ENCODE peak calls at places on chromosomes 16 and 17, in four cellular contexts. H is lung; F is stimulated activated naive CD8-positive, alpha-beta T cell treated with anti-CD3 and anti-CD28 coated beads, Interleukin-15, Interleukin-2, amounts not matched to agents 100 U/mL and 50 U/mL, for 24 hours; B is activated T-cell treated with anti-CD3 and anti-CD28 coated beads, Interleukin-2, amount 50 U/mL, for 4 hours. S is an unnamed sample.

GRCh38 chr17:68089881-68090280 is 54.3 kb downstream of the KPNA2 start:
- ATAC-seq in F (no peak), B (peak), H (peak), S (no peak)

GRCh38 chr16:28835864-28836760 is 10.0 kb downstream of the TUFM start:
- ATAC-seq in F (no peak), B (no peak), H (no peak), S (no peak)

GRCh38 chr16:15457958-15458357 is 23.6 kb downstream of the BMERB1 start:
- ATAC-seq in B (no peak), H (no peak), F (no peak), S (no peak)

GRCh38 chr17:37220609-37220953 is 155.2 kb upstream of the C17orf78 start:
- ATAC-seq in F (no peak), B (no peak), H (no peak), S (no peak)

GRCh38 chr17:21296097-21297025 is 11.8 kb downstream of the MAP2K3 start:
- ATAC-seq in F (no peak), H (no peak), B (no peak), S (no peak)

GRCh38 chr16:10965440-10966039 is 21.2 kb downstream of the CLEC16A start:
- ATAC-seq in H (no peak), F (peak), B (peak), S (peak)

GRCh38 chr17:82127704-82128103 is 29.7 kb upstream of the FASN start:
- ATAC-seq in B (no peak), F (no peak), H (no peak), S (no peak)

GRCh38 chr17:7293821-7294613 is 422 bp downstream of the YBX2 start:
- ATAC-seq in H (no peak), F (no peak), B (peak), S (peak)

GRCh38 chr17:17439971-17440843 is 36.6 kb upstream of the MED9 start:
- ATAC-seq in B (peak), F (peak), H (peak), S (no peak)

GRCh38 chr16:83350466-83350865 is 457.3 kb upstream of the HSBP1 start:
- ATAC-seq in F (no peak), B (no peak), H (no peak), S (no peak)

GRCh38 chr16:85607331-85607765 is 5.8 kb upstream of the GSE1 start:
- ATAC-seq in H (no peak), F (no peak), B (no peak), S (no peak)

GRCh38 chr17:4750606-4751005 is 10.9 kb upstream of the CXCL16 start:
- ATAC-seq in F (no peak), B (no peak), H (no peak), S (no peak)

GRCh38 chr16:84584678-84585077 is 33.2 kb downstream of the COTL1 start:
- ATAC-seq in F (no peak), H (no peak), B (no peak), S (no peak)

GRCh38 chr17:82583720-82584234 is 64.2 kb downstream of the FOXK2 start:
- ATAC-seq in F (peak), B (peak), H (peak), S (no peak)

GRCh38 chr17:9138161-9138717 is 116.9 kb downstream of the NTN1 start:
- ATAC-seq in H (no peak), B (no peak), F (no peak), S (peak)